ENCODE peak calls at places on chromosome 1, in six cellular contexts. One of them, this sample, is unnamed. For H3K4me1, the result is how much of the 10 kb centered on the place peaks cover.

GRCh38 chr1:90510143-90510542 is 207.0 kb downstream of the BARHL2 start:
- DNase-seq in transverse colon: no peak
- DNase-seq in gastrocnemius medialis: no peak
- DNase-seq in body of pancreas: no peak
- DNase-seq in esophagus squamous epithelium: no peak
- DNase-seq in A549: no peak
- DNase-seq in this sample: no peak

GRCh38 chr1:91124989-91125417 is 103.2 kb upstream of the ZNF644 start:
- DNase-seq in transverse colon: no peak
- DNase-seq in gastrocnemius medialis: peak
- DNase-seq in body of pancreas: no peak
- DNase-seq in esophagus squamous epithelium: peak
- DNase-seq in A549: no peak
- DNase-seq in this sample: no peak

GRCh38 chr1:244347942-244348341 is 103.8 kb downstream of the ADSS2 start:
- DNase-seq in transverse colon: peak
- DNase-seq in gastrocnemius medialis: no peak
- DNase-seq in body of pancreas: no peak
- DNase-seq in esophagus squamous epithelium: no peak
- DNase-seq in A549: no peak
- DNase-seq in this sample: no peak

GRCh38 chr1:78143152-78143551 is 97.4 kb downstream of the GIPC2 start:
- DNase-seq in transverse colon: no peak
- DNase-seq in gastrocnemius medialis: no peak
- DNase-seq in body of pancreas: no peak
- DNase-seq in esophagus squamous epithelium: no peak
- DNase-seq in A549: no peak
- DNase-seq in this sample: no peak

GRCh38 chr1:6880951-6881690 is 95.9 kb downstream of the CAMTA1 start:
- DNase-seq in transverse colon: no peak
- DNase-seq in gastrocnemius medialis: no peak
- DNase-seq in body of pancreas: no peak
- DNase-seq in esophagus squamous epithelium: no peak
- DNase-seq in A549: no peak
- DNase-seq in this sample: no peak

GRCh38 chr1:79193211-79194079 is 186.9 kb upstream of the ADGRL4 start:
- DNase-seq in transverse colon: no peak
- DNase-seq in gastrocnemius medialis: no peak
- DNase-seq in body of pancreas: no peak
- DNase-seq in esophagus squamous epithelium: no peak
- DNase-seq in A549: peak
- DNase-seq in this sample: no peak

GRCh38 chr1:19068639-19069276 is 112.3 kb upstream of the IFFO2 start:
- DNase-seq in transverse colon: no peak
- DNase-seq in gastrocnemius medialis: no peak
- DNase-seq in body of pancreas: no peak
- DNase-seq in esophagus squamous epithelium: no peak
- DNase-seq in A549: no peak
- DNase-seq in this sample: no peak

GRCh38 chr1:192580351-192580962 is 4.9 kb downstream of the RGS1 start:
- DNase-seq in transverse colon: peak
- DNase-seq in gastrocnemius medialis: no peak
- DNase-seq in body of pancreas: peak
- DNase-seq in esophagus squamous epithelium: no peak
- DNase-seq in A549: no peak
- DNase-seq in this sample: no peak

GRCh38 chr1:119298687-119299086 is 69.9 kb upstream of the HAO2 start:
- DNase-seq in transverse colon: no peak
- DNase-seq in gastrocnemius medialis: no peak
- DNase-seq in body of pancreas: no peak
- DNase-seq in esophagus squamous epithelium: no peak
- DNase-seq in A549: no peak
- DNase-seq in this sample: no peak

DNA sequence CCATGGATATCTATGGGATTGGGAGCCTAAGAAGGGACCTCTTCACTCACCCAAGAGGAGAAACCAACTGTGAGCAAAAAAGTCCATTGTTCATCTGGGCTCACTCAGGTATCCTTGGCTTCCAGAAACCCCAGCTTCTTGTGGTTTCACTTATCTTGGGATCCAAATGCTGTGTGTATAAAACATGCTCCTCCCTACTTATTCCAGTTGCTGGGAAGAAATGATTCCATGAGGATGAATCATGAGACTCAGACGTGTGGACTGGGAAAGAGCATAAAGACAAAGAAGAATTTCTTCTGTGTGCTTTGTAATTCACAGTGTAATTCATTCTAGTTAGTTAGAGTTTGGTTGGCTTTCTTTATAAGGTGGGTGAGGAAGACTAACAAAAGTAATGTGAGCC is 283.7 kb downstream of the ZNF648 start:
- DNase-seq in transverse colon: no peak
- DNase-seq in gastrocnemius medialis: no peak
- DNase-seq in body of pancreas: no peak
- DNase-seq in esophagus squamous epithelium: no peak
- DNase-seq in A549: no peak
- DNase-seq in this sample: no peak
- TF ChIP-seq CTCF in transverse colon: no peak
- TF ChIP-seq CTCF in gastrocnemius medialis: no peak
- TF ChIP-seq CTCF in body of pancreas: no peak
- TF ChIP-seq CTCF in esophagus squamous epithelium: no peak
- TF ChIP-seq CTCF in A549: no peak
- TF ChIP-seq CTCF in this sample: no peak

DNA sequence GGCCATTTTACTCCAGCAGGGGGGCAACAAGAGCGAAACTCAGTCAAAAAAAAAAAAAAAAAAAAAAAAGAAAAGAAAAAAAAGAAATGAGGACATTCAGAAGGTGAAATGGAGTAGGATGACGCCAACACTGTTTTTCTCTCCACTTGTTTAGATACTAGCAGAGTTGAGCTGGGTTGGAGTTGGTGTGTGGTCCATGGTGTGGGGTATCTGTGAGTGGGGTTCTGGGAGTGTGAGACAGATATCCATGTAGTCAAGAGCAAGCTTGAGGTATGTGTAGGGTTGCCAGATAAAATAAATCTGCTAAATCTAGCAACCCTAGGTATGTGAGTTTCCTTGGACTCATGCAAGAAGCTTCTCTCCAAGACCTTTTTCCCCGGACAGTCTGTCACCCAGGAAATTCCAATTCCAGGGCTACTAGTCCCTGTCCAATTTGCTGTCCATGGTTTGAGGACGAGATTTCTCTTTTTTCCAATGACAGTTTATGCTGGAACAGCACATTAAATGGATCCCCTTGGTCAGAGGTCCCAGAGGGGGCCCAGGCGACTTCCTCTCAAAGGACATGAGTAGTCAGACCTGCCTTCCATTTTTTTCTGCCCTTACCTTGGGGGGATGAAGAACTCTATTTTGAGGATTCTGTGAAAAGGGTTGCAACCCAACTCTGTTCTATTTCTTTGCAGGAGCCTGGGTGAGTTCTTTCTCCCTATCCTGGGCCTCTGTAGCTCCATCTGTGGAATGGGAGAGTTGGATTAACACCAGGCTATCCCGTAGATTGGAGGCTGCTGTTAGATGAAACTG is 2.1 kb upstream of the FOXD2 start:
- DNase-seq in transverse colon: no peak
- DNase-seq in gastrocnemius medialis: no peak
- DNase-seq in body of pancreas: no peak
- DNase-seq in esophagus squamous epithelium: no peak
- DNase-seq in A549: no peak
- DNase-seq in this sample: no peak
- H3K4me1 ChIP-seq in transverse colon: half or more
- H3K4me1 ChIP-seq in gastrocnemius medialis: under half
- H3K4me1 ChIP-seq in body of pancreas: half or more
- H3K4me1 ChIP-seq in esophagus squamous epithelium: half or more
- H3K4me1 ChIP-seq in A549: under half
- H3K4me1 ChIP-seq in this sample: under half

GRCh38 chr1:1020000-1020404 is at the start of gene AGRN:
- DNase-seq in transverse colon: peak
- DNase-seq in gastrocnemius medialis: no peak
- DNase-seq in body of pancreas: peak
- DNase-seq in esophagus squamous epithelium: no peak
- DNase-seq in A549: no peak
- DNase-seq in this sample: no peak
- TF ChIP-seq POLR2A in transverse colon: no peak
- TF ChIP-seq POLR2A in gastrocnemius medialis: no peak
- TF ChIP-seq POLR2A in body of pancreas: no peak
- TF ChIP-seq POLR2A in esophagus squamous epithelium: no peak
- TF ChIP-seq POLR2A in A549: peak
- TF ChIP-seq POLR2A in this sample: no peak

DNA sequence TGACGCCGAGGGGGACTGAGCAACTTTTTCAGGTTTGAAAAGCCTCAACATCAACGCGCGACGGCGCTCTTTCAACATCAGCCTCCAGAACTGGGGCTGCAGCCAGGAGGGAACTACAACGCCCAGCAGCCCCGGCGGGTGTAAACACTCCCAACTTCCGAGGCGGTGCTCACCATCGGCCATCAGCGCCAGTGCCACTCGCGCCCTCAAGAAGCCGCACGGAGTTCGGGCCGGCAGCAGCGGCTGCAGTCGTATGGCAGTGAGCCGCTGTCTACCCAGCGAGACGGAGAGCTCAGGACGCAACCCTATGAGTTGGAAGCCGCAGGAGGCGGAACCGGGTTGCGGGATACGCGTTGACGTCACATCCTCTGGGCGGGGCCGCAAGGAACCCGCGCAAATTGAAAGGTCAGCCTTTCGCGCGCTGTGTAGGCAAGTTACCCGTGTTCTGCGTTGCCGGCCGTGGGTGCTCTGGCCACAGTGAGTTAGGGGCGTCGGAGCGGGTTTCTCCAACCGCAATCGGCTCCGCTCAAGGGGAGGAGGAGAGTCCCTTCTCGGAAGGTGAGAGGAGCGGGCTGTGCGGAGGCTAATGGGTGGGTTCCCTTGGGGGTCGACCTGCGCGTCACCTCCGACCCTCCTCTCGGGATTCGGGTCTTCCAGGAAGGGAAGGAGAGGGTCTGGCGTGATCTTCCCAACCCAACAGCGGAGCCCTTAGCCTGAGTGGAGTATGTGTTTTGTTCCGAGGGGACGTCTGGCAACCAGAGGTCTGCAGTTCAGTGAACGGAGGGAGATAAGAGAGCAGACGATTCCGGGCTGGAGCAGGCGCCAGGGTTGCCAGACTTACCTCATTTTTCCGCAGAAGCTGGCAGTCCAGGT is at the start of gene EXO1:
- DNase-seq in transverse colon: peak
- DNase-seq in gastrocnemius medialis: peak
- DNase-seq in body of pancreas: peak
- DNase-seq in esophagus squamous epithelium: peak
- DNase-seq in A549: peak
- DNase-seq in this sample: peak
- TF ChIP-seq CTCF in transverse colon: peak
- TF ChIP-seq CTCF in gastrocnemius medialis: no peak
- TF ChIP-seq CTCF in body of pancreas: peak
- TF ChIP-seq CTCF in esophagus squamous epithelium: peak
- TF ChIP-seq CTCF in A549: peak
- TF ChIP-seq CTCF in this sample: no peak